ENCODE peak calls at places on chromosomes 12 and 14, in ten cellular contexts. Y is heart left ventricle, G is lower lobe of right lung, I is SK-N-SH, E is right atrium auricular region, X is astrocyte, T is astrocyte of the spinal cord, K is left ventricle myocardium inferior, A is tibial artery, Z is WERI-Rb-1. O is an unnamed sample.

GRCh38 chr12:131553409-131553808 is 157.5 kb upstream of the SFSWAP start:
- DNase-seq in Y (no peak), G (no peak), I (no peak), E (no peak), X (no peak), T (no peak), K (no peak), A (no peak), Z (no peak), O (no peak)

GRCh38 chr12:6790496-6791150 is 1.3 kb downstream of the CD4 start:
- DNase-seq in Y (no peak), G (no peak), I (no peak), E (no peak), X (no peak), T (no peak), K (no peak), A (no peak), Z (no peak), O (no peak)

GRCh38 chr12:46891306-46891705 is 65.5 kb upstream of the SLC38A4 start:
- DNase-seq in Y (no peak), G (no peak), I (no peak), E (no peak), X (peak; percentile 34), T (peak; percentile 50), K (no peak), A (no peak), Z (no peak), O (no peak)

GRCh38 chr12:31324845-31325523 is 966 bp downstream of the SINHCAF start:
- DNase-seq in Y (peak; percentile 78), G (peak; percentile 71), I (peak; percentile 60), E (peak; percentile 68), X (peak; percentile 36), T (peak; percentile 71), K (peak; percentile 42), A (peak; percentile 79), Z (peak; percentile 30), O (no peak)

GRCh38 chr12:48764521-48764920 is 24.4 kb downstream of the ADCY6 start:
- DNase-seq in Y (no peak), G (no peak), I (no peak), E (no peak), X (no peak), T (no peak), K (no peak), A (no peak), Z (no peak), O (no peak)

GRCh38 chr12:14201291-14201690 is 164.2 kb upstream of the ATF7IP start:
- DNase-seq in Y (no peak), G (no peak), I (no peak), E (no peak), X (no peak), T (no peak), K (no peak), A (no peak), Z (no peak), O (no peak)

GRCh38 chr12:9649532-9649940 is 20.0 kb upstream of the CLEC2D start:
- DNase-seq in Y (no peak), G (no peak), I (no peak), E (no peak), X (no peak), T (peak; percentile 8), K (no peak), A (no peak), Z (no peak), O (no peak)

GRCh38 chr12:95225645-95226212 is 8.1 kb downstream of the VEZT start:
- DNase-seq in Y (no peak), G (no peak), I (no peak), E (no peak), X (no peak), T (no peak), K (no peak), A (no peak), Z (no peak), O (no peak)

GRCh38 chr12:96371787-96372699 is 28.2 kb downstream of the CDK17 start:
- DNase-seq in Y (no peak), G (no peak), I (no peak), E (no peak), X (no peak), T (no peak), K (no peak), A (no peak), Z (no peak), O (no peak)

GRCh38 chr12:120956579-120957360 is 21.6 kb upstream of the HNF1A start:
- DNase-seq in Y (no peak), G (no peak), I (no peak), E (no peak), X (no peak), T (no peak), K (no peak), A (no peak), Z (no peak), O (no peak)

GRCh38 chr14:57420986-57421385 is 30.6 kb downstream of the NAA30 start:
- DNase-seq in Y (no peak), G (no peak), I (no peak), E (no peak), X (peak; percentile 2), T (no peak), K (no peak), A (no peak), Z (no peak), O (no peak)

GRCh38 chr12:25906651-25907340 is 51.7 kb upstream of the RASSF8 start:
- DNase-seq in Y (no peak), G (no peak), I (no peak), E (no peak), X (no peak), T (no peak), K (no peak), A (no peak), Z (no peak), O (no peak)

GRCh38 chr12:29164477-29165163 is 15.5 kb downstream of the FAR2 start:
- DNase-seq in Y (no peak), G (no peak), I (no peak), E (no peak), X (peak; percentile 60), T (peak; percentile 77), K (no peak), A (no peak), Z (no peak), O (no peak)

GRCh38 chr14:72715215-72715909 is 178.5 kb downstream of the DPF3 start:
- DNase-seq in Y (no peak), G (no peak), I (no peak), E (no peak), X (no peak), T (no peak), K (peak; percentile 63), A (peak; percentile 67), Z (no peak), O (no peak)

GRCh38 chr14:59427653-59428578 is 37.3 kb downstream of the GPR135 start:
- DNase-seq in Y (peak; percentile 81), G (no peak), I (no peak), E (peak; percentile 70), X (peak; percentile 39), T (no peak), K (peak; percentile 72), A (peak; percentile 90), Z (no peak), O (no peak)

GRCh38 chr14:38964630-38965029 is 138.4 kb downstream of the SEC23A start:
- DNase-seq in Y (no peak), G (no peak), I (no peak), E (no peak), X (peak; percentile 68), T (peak; percentile 52), K (no peak), A (no peak), Z (no peak), O (no peak)

GRCh38 chr14:70789361-70789760 is 20.0 kb downstream of the MAP3K9 start:
- DNase-seq in Y (no peak), G (peak; percentile 66), I (no peak), E (no peak), X (peak; percentile 61), T (peak; percentile 47), K (no peak), A (no peak), Z (no peak), O (no peak)

GRCh38 chr14:62889354-62889753 is 155.9 kb downstream of the KCNH5 start:
- DNase-seq in Y (no peak), G (no peak), I (no peak), E (no peak), X (no peak), T (no peak), K (no peak), A (no peak), Z (no peak), O (no peak)

DNA sequence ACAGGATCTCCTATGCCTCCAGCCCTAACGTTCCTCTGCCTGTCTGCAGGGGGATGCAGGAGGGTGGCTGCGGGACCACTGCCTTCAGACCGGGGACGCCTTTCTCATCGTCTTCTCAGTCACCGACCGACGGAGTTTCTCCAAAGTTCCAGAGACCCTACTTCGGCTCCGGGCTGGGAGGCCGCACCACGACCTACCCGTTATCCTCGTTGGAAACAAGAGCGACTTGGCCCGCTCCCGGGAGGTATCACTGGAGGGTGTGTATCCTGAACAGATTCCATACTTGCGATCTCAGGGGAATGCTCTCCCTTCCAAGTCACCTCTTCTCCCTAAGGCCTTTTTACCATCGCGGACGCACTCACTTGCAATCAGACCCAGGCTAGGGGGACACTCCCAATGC is 3.0 kb downstream of the REM2 start:
- DNase-seq in Y (no peak), G (no peak), I (no peak), E (no peak), X (no peak), T (no peak), K (no peak), A (peak; percentile 63), Z (no peak), O (no peak)
- H3K4me3 ChIP-seq in Y (no peak overlapping the region), G (peak overlapping the region; percentile 70), I (peak overlapping the region; percentile 63), E (no peak overlapping the region), X (no peak overlapping the region), T (no peak overlapping the region), K (peak overlapping the region; percentile 72), A (peak overlapping the region; percentile 74), Z (no peak overlapping the region), O (peak overlapping the region; percentile 65)

GRCh38 chr12:52245962-52246577 is 13.0 kb downstream of the KRT7 start:
- DNase-seq in Y (peak; percentile 1), G (no peak), I (no peak), E (no peak), X (no peak), T (no peak), K (no peak), A (no peak), Z (no peak), O (no peak)
- H3K4me3 ChIP-seq in Y (no peak overlapping the region), G (no peak overlapping the region), I (no peak overlapping the region), E (no peak overlapping the region), X (no peak overlapping the region), T (no peak overlapping the region), K (no peak overlapping the region), A (no peak overlapping the region), Z (no peak overlapping the region), O (no peak overlapping the region)

GRCh38 chr12:66170606-66171005 is 810 bp upstream of the TMBIM4 start:
- DNase-seq in Y (no peak), G (no peak), I (no peak), E (no peak), X (no peak), T (no peak), K (no peak), A (no peak), Z (no peak), O (no peak)
- H3K4me3 ChIP-seq in Y (no peak overlapping the region), G (peak overlapping the region; percentile 70), I (peak overlapping the region; percentile 69), E (no peak overlapping the region), X (no peak overlapping the region), T (peak overlapping the region; percentile 62), K (peak overlapping the region; percentile 90), A (peak overlapping the region; percentile 73), Z (peak overlapping the region; percentile 57), O (peak overlapping the region; percentile 80)

DNA sequence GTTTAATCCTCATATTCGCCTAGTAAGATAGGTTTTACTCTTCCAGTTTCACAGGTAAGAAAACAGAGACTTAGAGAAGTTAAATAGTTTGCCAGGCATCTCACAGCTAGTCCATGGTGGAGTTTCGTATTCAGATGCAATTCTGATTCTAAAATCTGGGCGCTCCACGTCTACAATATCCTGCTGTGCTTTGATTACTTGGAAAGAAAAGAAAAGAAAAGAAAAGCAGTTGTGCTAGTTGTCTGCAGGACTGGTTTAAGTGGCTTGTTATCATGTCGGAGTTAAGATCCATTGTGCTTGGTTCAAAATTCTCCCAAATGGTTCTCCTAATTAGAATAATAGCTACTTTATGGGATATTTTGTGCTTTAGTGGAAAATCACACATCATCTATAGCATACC is 18.6 kb downstream of the AKAP3 start:
- DNase-seq in Y (no peak), G (no peak), I (no peak), E (no peak), X (no peak), T (no peak), K (no peak), A (no peak), Z (no peak), O (no peak)
- H3K4me3 ChIP-seq in Y (no peak overlapping the region), G (no peak overlapping the region), I (no peak overlapping the region), E (no peak overlapping the region), X (no peak overlapping the region), T (no peak overlapping the region), K (no peak overlapping the region), A (no peak overlapping the region), Z (no peak overlapping the region), O (no peak overlapping the region)

O was measured in vagina.